ENCODE peak calls at places on chromosome 17, in four cellular contexts. P is K562, B is H1, O is HepG2. Y is an unnamed sample.

GRCh38 chr17:37446027-37446426 is 39.3 kb downstream of the TADA2A start:
- DNase-seq in P (no peak), B (no peak), O (no peak), Y (peak)

GRCh38 chr17:39576187-39576586 is 31.5 kb downstream of the NEUROD2 start:
- DNase-seq in P (no peak), B (peak), O (peak), Y (peak)

GRCh38 chr17:15180121-15180561 is 85.0 kb downstream of the PMP22 start:
- DNase-seq in P (no peak), B (peak), O (no peak), Y (no peak)

GRCh38 chr17:61396586-61397085 is 3.0 kb upstream of the TBX2 start:
- DNase-seq in P (no peak), B (peak), O (no peak), Y (no peak)

GRCh38 chr17:11986939-11987329 is 10.3 kb downstream of the ZNF18 start:
- DNase-seq in P (peak), B (no peak), O (peak), Y (peak)

GRCh38 chr17:32769846-32770245 is 107.1 kb downstream of the MYO1D start:
- DNase-seq in P (no peak), B (no peak), O (peak), Y (peak)

GRCh38 chr17:14784997-14785696 is 480.0 kb downstream of the PMP22 start:
- DNase-seq in P (no peak), B (no peak), O (peak), Y (no peak)

GRCh38 chr17:42833771-42834422 is 700 bp downstream of the PSME3 start:
- DNase-seq in P (no peak), B (no peak), O (no peak), Y (no peak)

GRCh38 chr17:28346746-28347246 is 10.5 kb downstream of the POLDIP2 start:
- DNase-seq in P (peak), B (no peak), O (peak), Y (no peak)

GRCh38 chr17:80023261-80024205 is 12.1 kb downstream of the TBC1D16 start:
- DNase-seq in P (no peak), B (no peak), O (peak), Y (no peak)

GRCh38 chr17:43482103-43483012 is 1.4 kb upstream of the DHX8 start:
- DNase-seq in P (no peak), B (no peak), O (peak), Y (no peak)

GRCh38 chr17:6712058-6712853 is 913 bp downstream of the SLC13A5 start:
- DNase-seq in P (no peak), B (peak), O (peak), Y (no peak)

GRCh38 chr17:17963066-17963465 is 9.1 kb downstream of the TOM1L2 start:
- DNase-seq in P (no peak), B (no peak), O (no peak), Y (no peak)

GRCh38 chr17:46001390-46002310 is 2.6 kb downstream of the STH start:
- DNase-seq in P (no peak), B (no peak), O (peak), Y (no peak)

GRCh38 chr17:43444223-43445008 is 39.4 kb upstream of the DHX8 start:
- DNase-seq in P (no peak), B (no peak), O (no peak), Y (no peak)

GRCh38 chr17:44865231-44865660 is 17.6 kb downstream of the HIGD1B start:
- DNase-seq in P (peak), B (peak), O (peak), Y (peak)

GRCh38 chr17:6843241-6843890 is 11.8 kb upstream of the TEKT1 start:
- DNase-seq in P (peak), B (no peak), O (peak), Y (peak)

GRCh38 chr17:78293896-78294295 is 62.5 kb downstream of the TMEM235 start:
- DNase-seq in P (no peak), B (no peak), O (no peak), Y (no peak)

GRCh38 chr17:82034371-82035011 is 3.0 kb downstream of the DCXR start:
- DNase-seq in P (no peak), B (no peak), O (no peak), Y (no peak)

GRCh38 chr17:79810138-79811027 is 13.5 kb upstream of the CBX8 start:
- DNase-seq in P (peak), B (peak), O (peak), Y (peak)

GRCh38 chr17:61223725-61224124 is 175.9 kb upstream of the TBX2 start:
- DNase-seq in P (no peak), B (no peak), O (no peak), Y (no peak)

GRCh38 chr17:3659541-3660111 is 8.8 kb downstream of the TAX1BP3 start:
- DNase-seq in P (no peak), B (no peak), O (no peak), Y (peak)

GRCh38 chr17:28725660-28726395 is at the start of gene TLCD1:
- DNase-seq in P (peak), B (peak), O (peak), Y (peak)

GRCh38 chr17:39014795-39015545 is 47.8 kb upstream of the FBXO47 start:
- DNase-seq in P (no peak), B (no peak), O (no peak), Y (peak)

GRCh38 chr17:82890339-82890730 is 50.5 kb upstream of the ZNF750 start:
- DNase-seq in P (no peak), B (no peak), O (no peak), Y (no peak)

GRCh38 chr17:42672038-42672437 is 4.8 kb downstream of the PLEKHH3 start:
- DNase-seq in P (no peak), B (no peak), O (no peak), Y (no peak)

GRCh38 chr17:83137523-83137922 is 58.1 kb downstream of the METRNL start:
- DNase-seq in P (no peak), B (no peak), O (no peak), Y (no peak)

GRCh38 chr17:49703557-49704277 is 4.0 kb downstream of the SLC35B1 start:
- DNase-seq in P (peak), B (no peak), O (peak), Y (peak)

GRCh38 chr17:66533572-66533971 is 231.2 kb downstream of the PRKCA start:
- DNase-seq in P (no peak), B (peak), O (no peak), Y (no peak)

GRCh38 chr17:31479524-31479923 is 88.0 kb downstream of the RAB11FIP4 start:
- DNase-seq in P (no peak), B (no peak), O (no peak), Y (no peak)

GRCh38 chr17:47934856-47935255 is 6.5 kb upstream of the PNPO start:
- DNase-seq in P (no peak), B (no peak), O (no peak), Y (no peak)

GRCh38 chr17:78665952-78666920 is 89.0 kb upstream of the DNAH17 start:
- DNase-seq in P (peak), B (no peak), O (peak), Y (no peak)

GRCh38 chr17:6706499-6706898 is 6.7 kb downstream of the SLC13A5 start:
- DNase-seq in P (no peak), B (no peak), O (no peak), Y (no peak)

GRCh38 chr17:14923981-14924380 is 341.1 kb downstream of the PMP22 start:
- DNase-seq in P (no peak), B (no peak), O (no peak), Y (no peak)

GRCh38 chr17:34168989-34169388 is 86.1 kb upstream of the CCL2 start:
- DNase-seq in P (no peak), B (no peak), O (no peak), Y (no peak)

GRCh38 chr17:34169501-34169900 is 85.6 kb upstream of the CCL2 start:
- DNase-seq in P (no peak), B (no peak), O (no peak), Y (no peak)

GRCh38 chr17:34173221-34173620 is 81.9 kb upstream of the CCL2 start:
- DNase-seq in P (no peak), B (no peak), O (no peak), Y (no peak)

GRCh38 chr17:34167359-34167758 is 87.7 kb upstream of the CCL2 start:
- DNase-seq in P (no peak), B (no peak), O (no peak), Y (no peak)

DNA sequence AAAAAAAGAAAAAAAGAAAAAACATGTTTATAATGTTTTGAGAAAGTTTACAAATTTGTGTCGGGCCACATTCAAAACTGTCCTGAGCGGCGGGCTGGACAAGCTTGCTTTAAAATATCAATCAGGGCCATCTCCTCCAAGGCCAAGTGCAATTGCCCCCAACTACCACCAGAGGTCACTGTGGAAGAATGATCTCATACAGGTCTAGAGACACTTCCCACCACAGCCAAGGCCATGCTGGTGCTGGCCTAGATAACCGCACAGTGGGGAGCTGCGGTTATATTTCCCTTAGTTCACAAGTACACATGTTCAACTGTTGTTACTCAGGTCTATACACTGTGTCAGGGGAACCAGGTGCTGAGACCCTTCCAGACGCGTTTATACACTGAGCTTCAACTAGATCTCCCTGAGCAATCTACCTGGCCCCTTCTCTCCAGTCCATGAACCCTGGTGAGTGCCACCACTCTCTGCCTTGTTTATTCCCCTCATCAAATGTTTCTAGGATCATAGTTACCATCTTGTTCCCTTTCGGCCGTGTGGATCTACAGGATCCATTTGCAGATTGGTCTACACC is 83.8 kb upstream of the CCL2 start:
- DNase-seq in P (peak), B (peak), O (peak), Y (peak)
- TF ChIP-seq MAFK in P (no peak), B (no peak), O (no peak), Y (no peak)

DNA sequence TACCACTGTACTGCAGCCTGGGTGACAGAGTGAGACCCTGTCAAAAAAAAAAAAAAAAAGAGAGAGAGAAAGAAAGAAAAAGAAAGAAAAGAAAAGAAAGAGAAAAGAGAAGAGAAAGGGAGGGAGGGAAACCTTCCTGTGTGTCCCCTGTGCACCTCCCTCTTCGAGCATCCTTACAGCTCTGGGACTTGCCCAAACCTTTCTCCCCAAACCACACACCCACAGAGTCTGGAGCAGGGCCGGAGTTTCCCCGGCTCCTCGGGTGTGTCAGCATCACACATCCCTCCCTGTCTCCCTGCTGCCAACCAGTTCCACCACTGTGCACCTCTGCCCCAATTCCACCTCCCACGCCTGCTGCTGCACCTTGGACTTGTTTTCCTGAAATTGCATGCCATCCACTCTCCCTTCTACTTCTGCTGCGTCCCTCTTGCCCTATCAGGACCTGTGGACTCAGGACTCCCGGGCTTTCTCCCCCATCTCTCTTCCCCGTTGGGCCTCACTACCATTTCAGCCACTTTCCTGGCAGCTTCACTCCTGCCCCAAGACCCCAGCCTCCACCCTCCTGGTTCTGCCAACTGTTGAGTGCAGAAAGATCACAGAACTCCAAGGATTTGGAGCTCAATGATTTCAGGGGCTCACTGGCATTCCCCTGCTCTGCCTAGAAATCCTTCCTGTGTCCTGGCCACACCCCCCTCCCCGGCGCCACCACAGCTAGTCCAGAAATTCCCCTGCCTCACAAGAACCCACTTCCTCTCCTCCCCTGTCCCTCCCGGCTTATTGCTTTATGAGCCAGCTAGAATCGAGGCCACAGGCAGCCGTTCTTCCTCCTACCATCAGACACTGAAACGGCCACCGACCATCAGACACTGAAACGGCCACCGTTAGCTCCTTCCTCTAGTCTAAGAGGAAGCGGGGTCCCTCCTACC is 3.7 kb upstream of the CDK3 start:
- DNase-seq in P (no peak), B (no peak), O (peak), Y (no peak)
- TF ChIP-seq JUN in P (no peak), B (no peak), O (peak), Y (no peak)

GRCh38 chr17:73182616-73183310 is 10.1 kb upstream of the COG1 start:
- DNase-seq in P (no peak), B (no peak), O (peak), Y (no peak)
- TF ChIP-seq MAFK in P (no peak), B (no peak), O (no peak), Y (no peak)

DNA sequence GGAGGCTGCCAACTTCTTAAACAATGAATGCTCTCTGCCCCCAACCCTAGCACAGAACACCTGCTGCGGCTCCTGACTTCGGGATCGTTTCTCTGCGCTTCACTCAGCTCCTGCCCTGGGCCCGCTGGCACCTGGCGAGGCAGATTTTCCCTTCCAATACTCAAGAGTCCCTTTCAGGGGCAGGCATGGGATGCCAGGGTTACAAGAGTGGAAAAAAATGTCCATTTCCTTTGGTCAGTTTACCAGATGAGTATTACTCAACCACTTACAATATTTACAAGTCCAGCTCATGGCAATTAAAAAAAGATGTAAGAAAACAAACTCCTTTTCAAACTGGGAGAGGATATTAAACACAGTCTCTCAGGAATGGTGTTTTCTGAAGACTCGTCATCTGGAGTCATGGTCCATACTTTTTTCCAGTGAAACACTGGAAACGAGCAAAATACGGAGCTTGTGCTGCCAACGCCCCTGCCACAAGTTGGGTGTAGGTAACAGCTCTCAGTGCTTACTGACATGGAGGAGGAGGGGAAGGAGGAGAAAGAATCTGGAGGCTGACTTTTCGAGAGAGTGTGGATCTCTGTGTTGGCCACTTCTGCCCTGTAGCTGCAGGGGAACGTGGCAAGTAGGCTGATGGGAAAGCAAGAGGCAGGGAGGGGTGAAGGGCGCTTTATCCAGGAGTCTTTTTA is 235.8 kb downstream of the NTN1 start:
- DNase-seq in P (no peak), B (no peak), O (no peak), Y (no peak)
- TF ChIP-seq JUN in P (no peak), B (no peak), O (no peak), Y (no peak)

DNA sequence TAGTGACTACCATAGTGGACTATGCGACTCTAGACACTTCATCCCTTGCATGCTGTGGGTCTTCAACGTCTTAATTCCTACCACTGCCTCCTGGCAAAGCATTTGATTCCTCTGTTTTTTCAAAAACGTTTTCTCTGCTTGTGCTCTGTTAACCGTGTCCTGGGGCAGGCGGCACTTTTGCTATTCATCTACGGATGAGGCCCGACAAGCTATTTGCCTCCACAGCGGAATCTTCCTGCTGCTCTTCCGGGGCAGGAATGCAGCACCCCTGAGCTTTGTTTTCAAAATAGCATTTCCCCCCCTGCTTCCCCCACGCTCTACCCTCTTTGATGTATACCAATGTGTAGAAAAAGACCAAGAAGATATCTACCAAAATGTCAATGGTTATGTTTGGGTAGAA is 39.8 kb upstream of the METTL16 start:
- DNase-seq in P (no peak), B (no peak), O (no peak), Y (no peak)
- TF ChIP-seq MAFK in P (no peak), B (no peak), O (no peak), Y (no peak)

GRCh38 chr17:56891751-56892150 is 22.1 kb downstream of the TRIM25 start:
- DNase-seq in P (peak), B (peak), O (no peak), Y (peak)
- TF ChIP-seq JUN in P (no peak), B (no peak), O (no peak), Y (no peak)

GRCh38 chr17:68310141-68310540 is 18.8 kb downstream of the ARSG start:
- DNase-seq in P (no peak), B (no peak), O (no peak), Y (no peak)
- TF ChIP-seq MAFK in P (no peak), B (no peak), O (no peak), Y (no peak)